ENCODE peak calls at places on chromosomes 11 and 22, in six cellular contexts. F, Z, I, Q, G and B are unnamed samples.
A peak's percentile ranks its signal among the peaks of the same experiment; 100 is the strongest.

GRCh38 chr11:71437879-71438278 is 10.3 kb downstream of the DHCR7 start:
- DNase-seq in F (no peak), Z (no peak), I (no peak), Q (no peak), G (no peak), B (no peak)

GRCh38 chr11:15800121-15800800 is 556.1 kb downstream of the SOX6 start:
- DNase-seq in F (no peak), Z (peak; percentile 4), I (peak; percentile 69), Q (peak; percentile 40), G (no peak), B (no peak)

GRCh38 chr11:100445231-100445735 is 241.8 kb upstream of the ARHGAP42 start:
- DNase-seq in F (no peak), Z (peak; percentile 59), I (no peak), Q (no peak), G (no peak), B (no peak)

GRCh38 chr22:39990688-39991087 is 4.1 kb upstream of the FAM83F start:
- DNase-seq in F (no peak), Z (no peak), I (no peak), Q (no peak), G (no peak), B (no peak)

GRCh38 chr11:46489668-46490560 is 98.3 kb upstream of the CHRM4 start:
- DNase-seq in F (no peak), Z (peak; percentile 59), I (no peak), Q (no peak), G (peak; percentile 20), B (peak; percentile 60)

GRCh38 chr22:16955678-16956210 is 52.3 kb downstream of the GAB4 start:
- DNase-seq in F (no peak), Z (no peak), I (no peak), Q (no peak), G (no peak), B (peak; percentile 42)

GRCh38 chr11:121553806-121554205 is 101.0 kb upstream of the SORL1-AS1 start:
- DNase-seq in F (no peak), Z (peak; percentile 96), I (no peak), Q (peak; percentile 95), G (no peak), B (no peak)

GRCh38 chr11:64842851-64843841 is 1.3 kb downstream of the CDC42BPG start:
- DNase-seq in F (no peak), Z (peak; percentile 81), I (peak; percentile 86), Q (no peak), G (no peak), B (no peak)

GRCh38 chr22:29748248-29748893 is 18.4 kb downstream of the ZMAT5 start:
- DNase-seq in F (no peak), Z (no peak), I (no peak), Q (no peak), G (no peak), B (no peak)

GRCh38 chr22:43131773-43132501 is 11.3 kb downstream of the MCAT start:
- DNase-seq in F (no peak), Z (no peak), I (no peak), Q (no peak), G (no peak), B (no peak)

GRCh38 chr22:43136255-43136654 is 6.9 kb downstream of the MCAT start:
- DNase-seq in F (peak; percentile 13), Z (peak; percentile 14), I (no peak), Q (peak; percentile 50), G (no peak), B (peak; percentile 48)

GRCh38 chr22:43134553-43134952 is 8.6 kb downstream of the MCAT start:
- DNase-seq in F (no peak), Z (no peak), I (no peak), Q (no peak), G (no peak), B (no peak)

GRCh38 chr22:43135565-43135964 is 7.6 kb downstream of the MCAT start:
- DNase-seq in F (no peak), Z (no peak), I (no peak), Q (no peak), G (no peak), B (no peak)

DNA sequence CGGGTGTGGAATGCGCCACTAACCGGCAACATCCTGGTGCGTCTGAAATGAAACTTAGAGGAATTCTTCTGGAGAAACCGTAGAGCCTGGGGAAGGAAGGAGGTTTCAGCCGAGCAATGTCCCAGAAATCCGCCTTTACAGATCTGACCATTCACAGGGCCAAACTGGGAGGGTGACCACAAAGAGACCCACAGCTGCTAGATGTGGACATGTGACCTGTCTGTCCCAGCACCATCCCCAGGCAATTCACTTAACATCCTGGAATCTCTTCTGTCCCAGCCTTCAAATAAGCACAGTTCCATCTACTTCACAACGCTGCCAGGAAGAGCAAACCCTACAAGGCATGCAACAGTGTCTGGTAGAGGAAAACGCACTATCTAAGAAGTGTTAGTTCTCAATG is 9.8 kb downstream of the MCAT start:
- DNase-seq in F (no peak), Z (no peak), I (no peak), Q (no peak), G (no peak), B (no peak)
- H3K4me3 ChIP-seq in F (no peak overlapping the region), Z (no peak overlapping the region), I (no peak overlapping the region), Q (no peak overlapping the region), G (no peak overlapping the region), B (no peak overlapping the region)

GRCh38 chr11:43944761-43945311 is 2.4 kb downstream of the C11orf96 start:
- DNase-seq in F (peak; percentile 15), Z (peak; percentile 61), I (peak; percentile 92), Q (peak; percentile 88), G (no peak), B (no peak)

GRCh38 chr11:43941257-43941879 is 1.1 kb upstream of the C11orf96 start:
- DNase-seq in F (no peak), Z (no peak), I (no peak), Q (no peak), G (no peak), B (no peak)

GRCh38 chr11:43943357-43943930 is 1.0 kb downstream of the C11orf96 start:
- DNase-seq in F (no peak), Z (peak; percentile 7), I (no peak), Q (no peak), G (no peak), B (no peak)

GRCh38 chr11:43943931-43944751 is 1.7 kb downstream of the C11orf96 start:
- DNase-seq in F (no peak), Z (peak; percentile 30), I (peak; percentile 71), Q (peak; percentile 69), G (no peak), B (no peak)

DNA sequence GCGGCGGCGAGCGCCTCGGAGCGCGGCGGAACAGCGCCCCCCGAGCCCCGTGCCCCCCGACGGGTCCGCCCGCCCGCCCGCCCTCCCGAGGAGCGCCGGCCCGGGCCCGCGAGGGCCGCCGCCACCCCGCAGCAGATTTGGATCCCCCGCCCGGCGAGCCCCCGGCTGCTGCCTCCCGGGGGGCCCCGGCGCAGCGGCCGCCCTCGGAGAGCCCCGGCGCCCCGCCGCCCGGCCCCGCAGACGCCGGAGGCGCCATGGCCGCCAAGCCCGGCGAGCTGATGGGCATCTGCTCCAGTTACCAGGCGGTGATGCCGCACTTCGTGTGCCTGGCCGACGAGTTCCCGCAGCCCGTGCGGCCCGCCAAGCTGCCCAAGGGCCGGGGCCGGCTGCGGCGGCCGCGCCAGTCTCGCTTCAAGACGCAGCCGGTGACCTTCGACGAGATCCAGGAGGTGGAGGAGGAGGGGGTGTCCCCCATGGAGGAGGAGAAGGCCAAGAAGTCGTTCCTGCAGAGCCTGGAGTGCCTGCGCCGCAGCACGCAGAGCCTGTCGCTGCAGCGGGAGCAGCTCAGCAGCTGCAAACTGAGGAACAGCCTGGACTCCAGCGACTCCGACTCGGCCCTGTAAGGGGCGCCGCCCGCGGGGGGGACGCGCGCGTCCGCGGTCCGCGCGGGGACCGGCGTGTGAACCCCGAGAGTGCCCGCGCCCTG is 367 bp downstream of the C11orf96 start:
- DNase-seq in F (no peak), Z (peak; percentile 2), I (peak; percentile 68), Q (no peak), G (no peak), B (no peak)
- H3K4me3 ChIP-seq in F (no peak overlapping the region), Z (peak overlapping the region; percentile 62), I (peak overlapping the region; percentile 64), Q (peak overlapping the region; percentile 47), G (peak overlapping the region; percentile 58), B (peak overlapping the region; percentile 68)

GRCh38 chr11:119341222-119342022 is 739 bp upstream of the C1QTNF5 start:
- DNase-seq in F (no peak), Z (no peak), I (no peak), Q (no peak), G (no peak), B (no peak)

GRCh38 chr11:119338946-119339580 is 1.6 kb downstream of the C1QTNF5 start:
- DNase-seq in F (no peak), Z (no peak), I (peak; percentile 51), Q (no peak), G (no peak), B (no peak)

GRCh38 chr11:119340335-119341221 is at the start of gene C1QTNF5:
- DNase-seq in F (no peak), Z (no peak), I (peak; percentile 88), Q (peak; percentile 77), G (no peak), B (no peak)

GRCh38 chr11:119338318-119338890 is 2.3 kb downstream of the C1QTNF5 start:
- DNase-seq in F (peak; percentile 43), Z (peak; percentile 91), I (peak; percentile 78), Q (peak; percentile 61), G (no peak), B (peak; percentile 49)

DNA sequence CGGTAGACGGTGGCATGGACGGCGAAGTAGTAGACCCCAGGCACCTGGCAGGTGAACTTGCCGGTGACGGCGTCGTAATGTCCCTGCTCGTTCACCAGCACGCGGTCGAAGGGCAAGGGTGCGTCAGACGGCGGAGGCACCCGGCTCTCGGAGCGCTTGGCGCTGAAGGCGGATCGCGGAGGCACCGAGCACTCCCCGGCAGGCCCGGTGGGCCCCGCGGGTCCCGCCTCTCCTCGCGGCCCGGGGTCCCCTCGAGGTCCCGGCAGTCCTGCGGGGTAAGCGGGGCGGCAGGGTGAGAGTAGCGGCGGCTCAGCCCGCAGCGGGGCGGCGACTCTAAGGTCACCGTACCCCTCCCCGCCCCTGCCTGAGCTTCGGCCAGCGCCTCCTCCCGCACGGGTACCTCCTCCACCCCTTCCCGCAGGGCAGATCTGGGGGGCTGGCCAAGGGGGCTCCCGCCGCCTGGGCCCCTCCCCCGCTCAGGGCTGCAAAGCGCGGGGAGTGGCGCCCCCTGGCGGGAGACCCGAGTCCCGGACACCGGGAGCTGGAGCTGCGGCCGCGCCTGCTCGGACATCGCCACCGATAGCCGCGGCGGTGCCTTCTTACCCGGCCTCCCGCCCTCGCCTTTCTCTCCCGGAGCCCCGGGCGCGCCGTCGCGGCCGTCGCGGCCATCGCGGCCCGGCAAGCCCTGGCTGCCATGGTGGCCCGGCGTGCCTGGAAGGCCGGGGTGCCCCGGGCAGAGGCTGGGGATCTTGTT is 925 bp downstream of the C1QTNF5 start:
- DNase-seq in F (no peak), Z (peak; percentile 47), I (peak; percentile 89), Q (peak; percentile 82), G (no peak), B (no peak)
- H3K4me3 ChIP-seq in F (no peak overlapping the region), Z (peak overlapping the region; percentile 64), I (peak overlapping the region; percentile 54), Q (peak overlapping the region; percentile 45), G (peak overlapping the region; percentile 64), B (no peak overlapping the region)

DNA sequence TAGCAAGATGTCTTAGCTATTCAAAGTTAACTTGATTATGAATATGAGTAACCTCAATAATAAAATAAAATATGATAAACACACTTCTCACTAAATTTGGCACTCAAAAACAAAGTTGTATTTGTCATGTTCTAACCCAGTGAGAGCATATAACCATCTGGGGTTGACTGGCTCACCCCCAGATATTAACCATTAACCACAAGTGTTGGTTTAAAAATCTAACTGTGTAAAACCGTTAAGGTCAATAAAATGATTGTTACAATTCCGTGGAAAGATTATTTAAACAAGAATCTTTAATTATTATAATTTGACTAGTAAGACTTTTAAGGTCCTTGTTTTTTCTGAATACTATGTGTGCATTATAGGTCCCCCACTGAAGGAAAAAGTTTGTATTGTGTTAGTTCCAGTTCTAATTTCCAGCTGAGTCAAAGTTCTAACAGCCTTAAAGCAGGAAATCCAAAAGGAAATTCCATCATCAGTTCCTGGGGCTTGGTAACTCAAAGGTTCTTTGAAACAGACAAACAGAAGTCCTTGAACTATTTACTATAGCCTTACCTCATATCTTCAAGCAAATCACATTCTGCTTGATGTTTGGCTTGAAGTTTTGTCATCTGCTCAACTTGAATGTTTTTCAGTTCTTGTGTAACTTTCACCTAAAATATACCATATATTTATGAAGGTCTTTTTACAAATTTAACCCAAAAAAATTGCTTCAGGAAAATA is 2.5 kb downstream of the FCHSD2 start:
- DNase-seq in F (no peak), Z (peak; percentile 51), I (no peak), Q (no peak), G (no peak), B (no peak)
- H3K4me3 ChIP-seq in F (peak overlapping the region; percentile 92), Z (peak overlapping the region; percentile 87), I (peak overlapping the region; percentile 98), Q (peak overlapping the region; percentile 86), G (peak overlapping the region; percentile 92), B (no peak overlapping the region)